ENCODE peak calls at places on chromosomes 16 and 17, in four cellular contexts. One of them, this sample, is unnamed.

GRCh38 chr16:52964290-52964689 is 88.4 kb downstream of the CHD9NB start:
- DNase-seq in esophagus muscularis mucosa: no peak
- DNase-seq in mucosa of descending colon: no peak
- DNase-seq in fibroblast of lung: no peak
- DNase-seq in this sample: no peak

GRCh38 chr17:42286411-42287295 is 1.6 kb upstream of the STAT5A start:
- DNase-seq in esophagus muscularis mucosa: peak
- DNase-seq in fibroblast of lung: no peak
- DNase-seq in mucosa of descending colon: no peak
- DNase-seq in this sample: peak

GRCh38 chr17:511833-512251 is 159.2 kb upstream of the RPH3AL start:
- DNase-seq in mucosa of descending colon: no peak
- DNase-seq in esophagus muscularis mucosa: no peak
- DNase-seq in fibroblast of lung: no peak
- DNase-seq in this sample: no peak

GRCh38 chr16:4994719-4995434 is 36.7 kb downstream of the SEC14L5 start:
- DNase-seq in esophagus muscularis mucosa: no peak
- DNase-seq in mucosa of descending colon: no peak
- DNase-seq in fibroblast of lung: no peak
- DNase-seq in this sample: no peak

GRCh38 chr17:73647767-73648542 is 3.7 kb upstream of the SDK2 start:
- DNase-seq in esophagus muscularis mucosa: no peak
- DNase-seq in fibroblast of lung: no peak
- DNase-seq in mucosa of descending colon: no peak
- DNase-seq in this sample: no peak

GRCh38 chr17:63988741-63989621 is 9.2 kb upstream of the PRR29 start:
- DNase-seq in esophagus muscularis mucosa: no peak
- DNase-seq in mucosa of descending colon: peak
- DNase-seq in fibroblast of lung: no peak
- DNase-seq in this sample: no peak

GRCh38 chr17:72407336-72408121 is 286.7 kb downstream of the SOX9 start:
- DNase-seq in fibroblast of lung: peak
- DNase-seq in esophagus muscularis mucosa: no peak
- DNase-seq in mucosa of descending colon: peak
- DNase-seq in this sample: peak

GRCh38 chr17:82097187-82097918 is 683 bp downstream of the FASN start:
- DNase-seq in mucosa of descending colon: peak
- DNase-seq in fibroblast of lung: peak
- DNase-seq in esophagus muscularis mucosa: no peak
- DNase-seq in this sample: peak

GRCh38 chr17:66720027-66720426 is 114.9 kb upstream of the CACNG5 start:
- DNase-seq in esophagus muscularis mucosa: no peak
- DNase-seq in fibroblast of lung: no peak
- DNase-seq in mucosa of descending colon: no peak
- DNase-seq in this sample: no peak

GRCh38 chr16:19138601-19139000 is 24.8 kb downstream of the ITPRIPL2 start:
- DNase-seq in mucosa of descending colon: peak
- DNase-seq in esophagus muscularis mucosa: peak
- DNase-seq in fibroblast of lung: peak
- DNase-seq in this sample: peak

GRCh38 chr16:24504467-24505345 is 34.7 kb upstream of the RBBP6 start:
- DNase-seq in mucosa of descending colon: no peak
- DNase-seq in esophagus muscularis mucosa: no peak
- DNase-seq in fibroblast of lung: peak
- DNase-seq in this sample: peak

GRCh38 chr17:73462830-73463229 is 151.0 kb upstream of the CDC42EP4 start:
- DNase-seq in mucosa of descending colon: no peak
- DNase-seq in fibroblast of lung: no peak
- DNase-seq in esophagus muscularis mucosa: no peak
- DNase-seq in this sample: no peak

GRCh38 chr16:86346034-86346433 is 164.3 kb upstream of the FOXF1 start:
- DNase-seq in mucosa of descending colon: no peak
- DNase-seq in fibroblast of lung: no peak
- DNase-seq in esophagus muscularis mucosa: no peak
- DNase-seq in this sample: no peak

GRCh38 chr16:1959269-1960039 is at the start of gene NDUFB10:
- DNase-seq in esophagus muscularis mucosa: peak
- DNase-seq in mucosa of descending colon: peak
- DNase-seq in fibroblast of lung: peak
- DNase-seq in this sample: peak

DNA sequence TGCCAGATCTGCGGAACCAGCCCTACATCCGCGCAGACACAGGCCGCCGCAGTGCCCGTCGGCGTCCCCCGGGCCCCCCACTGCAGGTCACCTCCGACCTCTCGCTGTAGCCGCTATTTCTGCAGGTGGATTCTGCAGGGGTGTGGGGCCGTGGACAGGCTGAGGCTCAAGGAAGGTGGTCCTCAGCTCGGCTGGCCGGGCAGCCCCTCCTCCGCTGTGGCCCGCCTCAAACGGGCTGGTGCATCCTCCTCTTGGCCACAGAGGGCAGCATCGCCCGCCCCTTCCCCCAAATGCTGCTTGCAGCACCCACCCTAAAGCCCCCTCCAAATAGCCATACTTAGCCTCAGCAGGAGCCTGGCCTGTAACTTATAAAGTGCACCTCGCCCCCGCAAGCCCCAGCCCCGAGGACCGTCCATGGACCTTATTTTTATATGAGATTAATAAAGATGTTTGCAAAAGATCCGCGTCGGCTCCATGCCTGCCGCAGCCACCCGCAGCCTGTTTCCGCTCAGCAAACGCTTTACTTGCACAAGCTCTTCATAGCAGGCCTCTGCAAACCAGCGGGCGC is 14.9 kb downstream of the SPATA32 start:
- DNase-seq in esophagus muscularis mucosa: no peak
- DNase-seq in mucosa of descending colon: no peak
- DNase-seq in fibroblast of lung: peak
- DNase-seq in this sample: no peak
- TF ChIP-seq CTCF in esophagus muscularis mucosa: peak
- TF ChIP-seq CTCF in mucosa of descending colon: peak
- TF ChIP-seq CTCF in fibroblast of lung: peak
- TF ChIP-seq CTCF in this sample: peak

DNA sequence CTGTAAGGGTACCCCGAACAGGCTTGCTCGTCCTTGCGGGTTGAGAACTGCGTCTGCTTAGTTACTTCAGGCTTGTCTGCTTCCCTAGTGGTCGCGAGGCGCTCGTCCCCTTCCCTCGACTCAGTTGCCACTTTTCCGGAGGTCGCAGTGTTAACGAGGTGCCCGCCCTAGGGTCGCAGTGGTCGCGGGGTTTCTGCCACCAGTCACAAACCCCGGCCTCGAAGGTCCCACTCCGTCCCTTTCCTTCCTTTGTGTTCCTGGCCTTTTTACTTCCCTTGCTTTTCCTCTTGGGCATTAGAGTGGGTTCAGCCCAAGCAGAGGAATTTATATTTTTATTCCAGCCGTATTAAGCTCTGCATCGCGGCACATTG is 299 bp downstream of the NUP85 start:
- DNase-seq in esophagus muscularis mucosa: no peak
- DNase-seq in mucosa of descending colon: no peak
- DNase-seq in fibroblast of lung: no peak
- DNase-seq in this sample: no peak
- TF ChIP-seq CTCF in esophagus muscularis mucosa: no peak
- TF ChIP-seq CTCF in mucosa of descending colon: no peak
- TF ChIP-seq CTCF in fibroblast of lung: no peak
- TF ChIP-seq CTCF in this sample: no peak

GRCh38 chr17:67974186-67974585 is 22.1 kb downstream of the C17orf58 start:
- DNase-seq in esophagus muscularis mucosa: no peak
- DNase-seq in mucosa of descending colon: no peak
- DNase-seq in fibroblast of lung: no peak
- DNase-seq in this sample: no peak

GRCh38 chr17:67974598-67975066 is 21.6 kb downstream of the C17orf58 start:
- DNase-seq in mucosa of descending colon: no peak
- DNase-seq in esophagus muscularis mucosa: no peak
- DNase-seq in fibroblast of lung: no peak
- DNase-seq in this sample: no peak

GRCh38 chr17:67970783-67971182 is 25.5 kb downstream of the C17orf58 start:
- DNase-seq in esophagus muscularis mucosa: no peak
- DNase-seq in fibroblast of lung: no peak
- DNase-seq in mucosa of descending colon: no peak
- DNase-seq in this sample: no peak
- TF ChIP-seq CTCF in esophagus muscularis mucosa: no peak
- TF ChIP-seq CTCF in fibroblast of lung: no peak
- TF ChIP-seq CTCF in mucosa of descending colon: no peak
- TF ChIP-seq CTCF in this sample: no peak

GRCh38 chr17:17681744-17682292 is 560 bp downstream of the RAI1 start:
- DNase-seq in fibroblast of lung: no peak
- DNase-seq in mucosa of descending colon: peak
- DNase-seq in esophagus muscularis mucosa: no peak
- DNase-seq in this sample: no peak
- TF ChIP-seq CTCF in fibroblast of lung: no peak
- TF ChIP-seq CTCF in mucosa of descending colon: no peak
- TF ChIP-seq CTCF in esophagus muscularis mucosa: no peak
- TF ChIP-seq CTCF in this sample: no peak

GRCh38 chr17:51000835-51001638 is 119.6 kb downstream of the SPAG9 start:
- DNase-seq in esophagus muscularis mucosa: no peak
- DNase-seq in mucosa of descending colon: no peak
- DNase-seq in fibroblast of lung: peak
- DNase-seq in this sample: no peak
- TF ChIP-seq CTCF in esophagus muscularis mucosa: peak
- TF ChIP-seq CTCF in mucosa of descending colon: no peak
- TF ChIP-seq CTCF in fibroblast of lung: peak
- TF ChIP-seq CTCF in this sample: peak

GRCh38 chr16:15783985-15784384 is 72.8 kb downstream of the MYH11 start:
- DNase-seq in fibroblast of lung: no peak
- DNase-seq in esophagus muscularis mucosa: no peak
- DNase-seq in mucosa of descending colon: no peak
- DNase-seq in this sample: no peak

GRCh38 chr16:15781650-15782049 is 75.2 kb downstream of the MYH11 start:
- DNase-seq in mucosa of descending colon: no peak
- DNase-seq in esophagus muscularis mucosa: no peak
- DNase-seq in fibroblast of lung: no peak
- DNase-seq in this sample: no peak

GRCh38 chr16:15785386-15786059 is 71.3 kb downstream of the MYH11 start:
- DNase-seq in fibroblast of lung: no peak
- DNase-seq in esophagus muscularis mucosa: no peak
- DNase-seq in mucosa of descending colon: no peak
- DNase-seq in this sample: no peak

GRCh38 chr16:15780805-15781204 is 76.0 kb downstream of the MYH11 start:
- DNase-seq in mucosa of descending colon: no peak
- DNase-seq in esophagus muscularis mucosa: no peak
- DNase-seq in fibroblast of lung: no peak
- DNase-seq in this sample: no peak

GRCh38 chr16:15782573-15783365 is 74.1 kb downstream of the MYH11 start:
- DNase-seq in fibroblast of lung: no peak
- DNase-seq in mucosa of descending colon: no peak
- DNase-seq in esophagus muscularis mucosa: no peak
- DNase-seq in this sample: no peak
- TF ChIP-seq CTCF in fibroblast of lung: no peak
- TF ChIP-seq CTCF in mucosa of descending colon: no peak
- TF ChIP-seq CTCF in esophagus muscularis mucosa: no peak
- TF ChIP-seq CTCF in this sample: no peak

DNA sequence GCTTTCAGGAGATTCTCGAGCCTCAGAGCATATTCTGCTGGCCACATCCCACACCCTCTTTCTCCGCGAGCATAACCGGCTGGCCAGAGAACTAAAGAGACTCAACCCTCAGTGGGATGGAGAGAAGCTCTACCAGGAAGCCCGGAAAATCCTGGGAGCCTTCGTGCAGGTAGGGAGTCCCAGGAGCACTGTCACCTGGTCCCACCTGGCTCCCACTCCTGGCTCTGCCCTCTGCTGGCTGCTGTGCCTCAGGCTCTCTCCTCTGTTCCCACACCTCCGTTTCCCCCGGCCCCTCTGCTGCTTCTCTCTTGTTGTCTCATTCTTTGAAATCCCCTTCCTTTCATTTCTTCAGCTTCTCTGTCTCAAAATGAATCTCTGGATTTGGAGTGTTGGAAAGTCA is 16.4 kb downstream of the LPO start:
- DNase-seq in fibroblast of lung: no peak
- DNase-seq in mucosa of descending colon: no peak
- DNase-seq in esophagus muscularis mucosa: no peak
- DNase-seq in this sample: peak
- TF ChIP-seq CTCF in fibroblast of lung: no peak
- TF ChIP-seq CTCF in mucosa of descending colon: no peak
- TF ChIP-seq CTCF in esophagus muscularis mucosa: no peak
- TF ChIP-seq CTCF in this sample: no peak

GRCh38 chr16:11329080-11329491 is 16.2 kb upstream of the RMI2 start:
- DNase-seq in mucosa of descending colon: no peak
- DNase-seq in fibroblast of lung: peak
- DNase-seq in esophagus muscularis mucosa: no peak
- DNase-seq in this sample: no peak
- TF ChIP-seq CTCF in mucosa of descending colon: no peak
- TF ChIP-seq CTCF in fibroblast of lung: no peak
- TF ChIP-seq CTCF in esophagus muscularis mucosa: no peak
- TF ChIP-seq CTCF in this sample: no peak

GRCh38 chr17:29091591-29092291 is 48.8 kb downstream of the PIPOX start:
- DNase-seq in mucosa of descending colon: no peak
- DNase-seq in esophagus muscularis mucosa: no peak
- DNase-seq in fibroblast of lung: no peak
- DNase-seq in this sample: no peak
- TF ChIP-seq CTCF in mucosa of descending colon: no peak
- TF ChIP-seq CTCF in esophagus muscularis mucosa: no peak
- TF ChIP-seq CTCF in fibroblast of lung: no peak
- TF ChIP-seq CTCF in this sample: no peak

This sample was measured in osteocyte.